ENCODE peak calls at places on chromosomes 11 and 22, in nine cellular contexts. J is Kasumi-1; X is erythroblast; A is heart left ventricle; Z is activated T-helper 1 cell treated with anti-CD3 and anti-CD28 coated beads, Interleukin-12 subunit alpha, Interleukin-12 subunit beta, Interleukin-2, Interleukin-4 antibody, amounts not matched to agents 30 ng/mL and 10 ng/mL and 1 ng/mL, durations not matched to agents 14 hours and 24 hours and 36 hours; B is NCI-H510A treated with DMSO at 0.1 percent for 48 hours; C is effector memory CD8-positive, alpha-beta T cell; W is NCI-H748 treated with DMSO at 0.1 percent for 48 hours; Q is stimulated activated CD8-positive, alpha-beta memory T cell treated with anti-CD3 and anti-CD28 coated beads, Interleukin-15, amount 100 ng/mL, for 24 hours. E is an unnamed sample.

GRCh38 chr11:115758011-115758410 is 253.8 kb upstream of the CADM1 start:
- DNase-seq in Q (no peak), Z (no peak), A (no peak), B (no peak), J (no peak), W (no peak), C (no peak), X (no peak), E (no peak)

GRCh38 chr22:44360686-44361381 is 48.1 kb upstream of the SHISAL1 start:
- DNase-seq in B (no peak), A (peak), W (no peak), X (no peak), C (no peak), J (no peak), Q (no peak), Z (no peak), E (no peak)

GRCh38 chr11:6298605-6299004 is 21.7 kb downstream of the CAVIN3 start:
- DNase-seq in C (no peak), B (no peak), J (peak), Z (no peak), W (no peak), A (peak), Q (no peak), X (peak), E (no peak)

GRCh38 chr11:22785251-22785650 is 44.4 kb downstream of the SVIP start:
- DNase-seq in Q (no peak), B (no peak), J (no peak), Z (no peak), A (no peak), W (no peak), X (no peak), C (no peak), E (no peak)

GRCh38 chr11:100932474-100933100 is 197.0 kb downstream of the PGR start:
- DNase-seq in A (no peak), W (peak), X (peak), Z (no peak), B (peak), J (peak), Q (no peak), C (no peak), E (no peak)

GRCh38 chr22:31647516-31647915 is 14.5 kb downstream of the PISD start:
- DNase-seq in C (no peak), A (no peak), Q (no peak), J (no peak), Z (no peak), X (no peak), W (no peak), B (no peak), E (no peak)

GRCh38 chr11:65915821-65916251 is 3.0 kb downstream of the C11orf68 start:
- DNase-seq in A (peak), B (no peak), W (no peak), Q (no peak), C (no peak), X (peak), Z (no peak), J (peak), E (no peak)

GRCh38 chr11:58905141-58905715 is 34.1 kb upstream of the GLYATL1 start:
- DNase-seq in J (no peak), B (no peak), Q (no peak), W (peak), X (no peak), C (no peak), A (peak), Z (no peak), E (no peak)

GRCh38 chr22:48894064-48894671 is 933.5 kb downstream of the BRD1 start:
- DNase-seq in A (peak), Z (no peak), X (peak), B (no peak), W (no peak), Q (no peak), C (no peak), J (no peak), E (no peak)

GRCh38 chr11:77191823-77192495 is 63.9 kb downstream of the MYO7A start:
- DNase-seq in W (peak), X (peak), J (peak), Z (peak), A (no peak), Q (no peak), C (no peak), B (peak), E (peak)